ENCODE peak calls at places on chromosomes 7 and 10, in seven cellular contexts. One of them, this sample, is unnamed.

GRCh38 chr10:25398680-25399079 is 223.9 kb downstream of the GPR158 start:
- DNase-seq in non-pigmented ciliary epithelial cell: no peak
- DNase-seq in Peyer's patch: no peak
- DNase-seq in stimulated activated CD4-positive, alpha-beta T cell treated with anti-CD3 and anti-CD28 coated beads, Interleukin-12 subunit alpha, Interleukin-12 subunit beta, amount 100 ng/mL, for 24 hours: no peak
- DNase-seq in left ventricle myocardium inferior: no peak
- DNase-seq in NCI-H1105 treated with DMSO at 0.1 percent for 48 hours: no peak
- DNase-seq in OCI-LY7: no peak
- DNase-seq in this sample: no peak

GRCh38 chr7:105016083-105017075 is 2.4 kb downstream of the KMT2E start:
- DNase-seq in non-pigmented ciliary epithelial cell: no peak
- DNase-seq in Peyer's patch: no peak
- DNase-seq in stimulated activated CD4-positive, alpha-beta T cell treated with anti-CD3 and anti-CD28 coated beads, Interleukin-12 subunit alpha, Interleukin-12 subunit beta, amount 100 ng/mL, for 24 hours: no peak
- DNase-seq in left ventricle myocardium inferior: no peak
- DNase-seq in NCI-H1105 treated with DMSO at 0.1 percent for 48 hours: peak; percentile 64
- DNase-seq in OCI-LY7: no peak
- DNase-seq in this sample: peak; percentile 51

GRCh38 chr7:27159278-27160146 is 3.0 kb upstream of the HOXA7 start:
- DNase-seq in non-pigmented ciliary epithelial cell: no peak
- DNase-seq in Peyer's patch: peak; percentile 67
- DNase-seq in stimulated activated CD4-positive, alpha-beta T cell treated with anti-CD3 and anti-CD28 coated beads, Interleukin-12 subunit alpha, Interleukin-12 subunit beta, amount 100 ng/mL, for 24 hours: no peak
- DNase-seq in left ventricle myocardium inferior: peak; percentile 7
- DNase-seq in NCI-H1105 treated with DMSO at 0.1 percent for 48 hours: no peak
- DNase-seq in OCI-LY7: no peak
- DNase-seq in this sample: no peak

GRCh38 chr7:96786261-96786997 is 76.8 kb upstream of the SEM1 start:
- DNase-seq in non-pigmented ciliary epithelial cell: no peak
- DNase-seq in Peyer's patch: no peak
- DNase-seq in stimulated activated CD4-positive, alpha-beta T cell treated with anti-CD3 and anti-CD28 coated beads, Interleukin-12 subunit alpha, Interleukin-12 subunit beta, amount 100 ng/mL, for 24 hours: no peak
- DNase-seq in left ventricle myocardium inferior: peak; percentile 19
- DNase-seq in NCI-H1105 treated with DMSO at 0.1 percent for 48 hours: peak; percentile 95
- DNase-seq in OCI-LY7: no peak
- DNase-seq in this sample: no peak

GRCh38 chr7:39686261-39686924 is 63.0 kb downstream of the RALA start:
- DNase-seq in non-pigmented ciliary epithelial cell: no peak
- DNase-seq in Peyer's patch: no peak
- DNase-seq in stimulated activated CD4-positive, alpha-beta T cell treated with anti-CD3 and anti-CD28 coated beads, Interleukin-12 subunit alpha, Interleukin-12 subunit beta, amount 100 ng/mL, for 24 hours: no peak
- DNase-seq in left ventricle myocardium inferior: no peak
- DNase-seq in NCI-H1105 treated with DMSO at 0.1 percent for 48 hours: no peak
- DNase-seq in OCI-LY7: no peak
- DNase-seq in this sample: no peak

GRCh38 chr7:128745706-128746105 is 6.5 kb downstream of the CALU start:
- DNase-seq in non-pigmented ciliary epithelial cell: no peak
- DNase-seq in Peyer's patch: no peak
- DNase-seq in stimulated activated CD4-positive, alpha-beta T cell treated with anti-CD3 and anti-CD28 coated beads, Interleukin-12 subunit alpha, Interleukin-12 subunit beta, amount 100 ng/mL, for 24 hours: no peak
- DNase-seq in left ventricle myocardium inferior: no peak
- DNase-seq in NCI-H1105 treated with DMSO at 0.1 percent for 48 hours: no peak
- DNase-seq in OCI-LY7: no peak
- DNase-seq in this sample: no peak

GRCh38 chr7:49643321-49643720 is 130.1 kb upstream of the VWC2 start:
- DNase-seq in non-pigmented ciliary epithelial cell: no peak
- DNase-seq in Peyer's patch: no peak
- DNase-seq in stimulated activated CD4-positive, alpha-beta T cell treated with anti-CD3 and anti-CD28 coated beads, Interleukin-12 subunit alpha, Interleukin-12 subunit beta, amount 100 ng/mL, for 24 hours: no peak
- DNase-seq in left ventricle myocardium inferior: peak; percentile 51
- DNase-seq in NCI-H1105 treated with DMSO at 0.1 percent for 48 hours: peak; percentile 46
- DNase-seq in OCI-LY7: no peak
- DNase-seq in this sample: no peak

GRCh38 chr7:37289781-37290180 is 158.9 kb downstream of the ELMO1 start:
- DNase-seq in non-pigmented ciliary epithelial cell: no peak
- DNase-seq in Peyer's patch: no peak
- DNase-seq in stimulated activated CD4-positive, alpha-beta T cell treated with anti-CD3 and anti-CD28 coated beads, Interleukin-12 subunit alpha, Interleukin-12 subunit beta, amount 100 ng/mL, for 24 hours: no peak
- DNase-seq in left ventricle myocardium inferior: no peak
- DNase-seq in NCI-H1105 treated with DMSO at 0.1 percent for 48 hours: no peak
- DNase-seq in OCI-LY7: no peak
- DNase-seq in this sample: peak; percentile 19

GRCh38 chr7:95511716-95512260 is 26.0 kb downstream of the ASB4 start:
- DNase-seq in non-pigmented ciliary epithelial cell: no peak
- DNase-seq in Peyer's patch: no peak
- DNase-seq in stimulated activated CD4-positive, alpha-beta T cell treated with anti-CD3 and anti-CD28 coated beads, Interleukin-12 subunit alpha, Interleukin-12 subunit beta, amount 100 ng/mL, for 24 hours: peak; percentile 45
- DNase-seq in left ventricle myocardium inferior: peak; percentile 35
- DNase-seq in NCI-H1105 treated with DMSO at 0.1 percent for 48 hours: peak; percentile 49
- DNase-seq in OCI-LY7: peak; percentile 63
- DNase-seq in this sample: peak; percentile 92

GRCh38 chr10:98030093-98030821 is at the start of gene CRTAC1:
- DNase-seq in non-pigmented ciliary epithelial cell: no peak
- DNase-seq in Peyer's patch: no peak
- DNase-seq in stimulated activated CD4-positive, alpha-beta T cell treated with anti-CD3 and anti-CD28 coated beads, Interleukin-12 subunit alpha, Interleukin-12 subunit beta, amount 100 ng/mL, for 24 hours: no peak
- DNase-seq in left ventricle myocardium inferior: peak; percentile 50
- DNase-seq in NCI-H1105 treated with DMSO at 0.1 percent for 48 hours: peak; percentile 44
- DNase-seq in OCI-LY7: no peak
- DNase-seq in this sample: no peak

GRCh38 chr10:123009105-123009805 is 449 bp downstream of the ACADSB start:
- DNase-seq in non-pigmented ciliary epithelial cell: no peak
- DNase-seq in Peyer's patch: peak; percentile 64
- DNase-seq in stimulated activated CD4-positive, alpha-beta T cell treated with anti-CD3 and anti-CD28 coated beads, Interleukin-12 subunit alpha, Interleukin-12 subunit beta, amount 100 ng/mL, for 24 hours: peak; percentile 0
- DNase-seq in left ventricle myocardium inferior: peak; percentile 21
- DNase-seq in NCI-H1105 treated with DMSO at 0.1 percent for 48 hours: peak; percentile 17
- DNase-seq in OCI-LY7: peak; percentile 21
- DNase-seq in this sample: no peak

GRCh38 chr7:116805100-116805544 is 57.3 kb upstream of the CAPZA2 start:
- DNase-seq in non-pigmented ciliary epithelial cell: no peak
- DNase-seq in Peyer's patch: no peak
- DNase-seq in stimulated activated CD4-positive, alpha-beta T cell treated with anti-CD3 and anti-CD28 coated beads, Interleukin-12 subunit alpha, Interleukin-12 subunit beta, amount 100 ng/mL, for 24 hours: no peak
- DNase-seq in left ventricle myocardium inferior: no peak
- DNase-seq in NCI-H1105 treated with DMSO at 0.1 percent for 48 hours: no peak
- DNase-seq in OCI-LY7: no peak
- DNase-seq in this sample: no peak

GRCh38 chr7:98051118-98051744 is 55.4 kb upstream of the LMTK2 start:
- DNase-seq in non-pigmented ciliary epithelial cell: no peak
- DNase-seq in Peyer's patch: peak; percentile 51
- DNase-seq in stimulated activated CD4-positive, alpha-beta T cell treated with anti-CD3 and anti-CD28 coated beads, Interleukin-12 subunit alpha, Interleukin-12 subunit beta, amount 100 ng/mL, for 24 hours: peak; percentile 60
- DNase-seq in left ventricle myocardium inferior: no peak
- DNase-seq in NCI-H1105 treated with DMSO at 0.1 percent for 48 hours: no peak
- DNase-seq in OCI-LY7: peak; percentile 59
- DNase-seq in this sample: no peak

GRCh38 chr7:157774495-157774894 is 437.7 kb downstream of the DNAJB6 start:
- DNase-seq in non-pigmented ciliary epithelial cell: no peak
- DNase-seq in Peyer's patch: no peak
- DNase-seq in stimulated activated CD4-positive, alpha-beta T cell treated with anti-CD3 and anti-CD28 coated beads, Interleukin-12 subunit alpha, Interleukin-12 subunit beta, amount 100 ng/mL, for 24 hours: no peak
- DNase-seq in left ventricle myocardium inferior: no peak
- DNase-seq in NCI-H1105 treated with DMSO at 0.1 percent for 48 hours: no peak
- DNase-seq in OCI-LY7: no peak
- DNase-seq in this sample: no peak

GRCh38 chr10:78744521-78745090 is 324.2 kb upstream of the ZMIZ1 start:
- DNase-seq in non-pigmented ciliary epithelial cell: no peak
- DNase-seq in Peyer's patch: no peak
- DNase-seq in stimulated activated CD4-positive, alpha-beta T cell treated with anti-CD3 and anti-CD28 coated beads, Interleukin-12 subunit alpha, Interleukin-12 subunit beta, amount 100 ng/mL, for 24 hours: no peak
- DNase-seq in left ventricle myocardium inferior: peak; percentile 41
- DNase-seq in NCI-H1105 treated with DMSO at 0.1 percent for 48 hours: no peak
- DNase-seq in OCI-LY7: no peak
- DNase-seq in this sample: no peak

GRCh38 chr10:44980309-44981171 is 1.9 kb upstream of the DEPP1 start:
- DNase-seq in non-pigmented ciliary epithelial cell: no peak
- DNase-seq in Peyer's patch: no peak
- DNase-seq in stimulated activated CD4-positive, alpha-beta T cell treated with anti-CD3 and anti-CD28 coated beads, Interleukin-12 subunit alpha, Interleukin-12 subunit beta, amount 100 ng/mL, for 24 hours: no peak
- DNase-seq in left ventricle myocardium inferior: no peak
- DNase-seq in NCI-H1105 treated with DMSO at 0.1 percent for 48 hours: no peak
- DNase-seq in OCI-LY7: no peak
- DNase-seq in this sample: no peak

GRCh38 chr7:138992052-138992531 is 10.9 kb upstream of the KIAA1549 start:
- DNase-seq in non-pigmented ciliary epithelial cell: no peak
- DNase-seq in Peyer's patch: no peak
- DNase-seq in stimulated activated CD4-positive, alpha-beta T cell treated with anti-CD3 and anti-CD28 coated beads, Interleukin-12 subunit alpha, Interleukin-12 subunit beta, amount 100 ng/mL, for 24 hours: no peak
- DNase-seq in left ventricle myocardium inferior: no peak
- DNase-seq in NCI-H1105 treated with DMSO at 0.1 percent for 48 hours: no peak
- DNase-seq in OCI-LY7: no peak
- DNase-seq in this sample: no peak

GRCh38 chr7:157721468-157722136 is 384.8 kb downstream of the DNAJB6 start:
- DNase-seq in non-pigmented ciliary epithelial cell: no peak
- DNase-seq in Peyer's patch: no peak
- DNase-seq in stimulated activated CD4-positive, alpha-beta T cell treated with anti-CD3 and anti-CD28 coated beads, Interleukin-12 subunit alpha, Interleukin-12 subunit beta, amount 100 ng/mL, for 24 hours: no peak
- DNase-seq in left ventricle myocardium inferior: no peak
- DNase-seq in NCI-H1105 treated with DMSO at 0.1 percent for 48 hours: no peak
- DNase-seq in OCI-LY7: no peak
- DNase-seq in this sample: no peak

GRCh38 chr7:138116892-138117291 is 40.6 kb downstream of the AKR1D1 start:
- DNase-seq in non-pigmented ciliary epithelial cell: no peak
- DNase-seq in Peyer's patch: no peak
- DNase-seq in stimulated activated CD4-positive, alpha-beta T cell treated with anti-CD3 and anti-CD28 coated beads, Interleukin-12 subunit alpha, Interleukin-12 subunit beta, amount 100 ng/mL, for 24 hours: no peak
- DNase-seq in left ventricle myocardium inferior: no peak
- DNase-seq in NCI-H1105 treated with DMSO at 0.1 percent for 48 hours: no peak
- DNase-seq in OCI-LY7: no peak
- DNase-seq in this sample: no peak

GRCh38 chr10:87591589-87591886 is 68.1 kb upstream of the PAPSS2 start:
- DNase-seq in non-pigmented ciliary epithelial cell: no peak
- DNase-seq in Peyer's patch: no peak
- DNase-seq in stimulated activated CD4-positive, alpha-beta T cell treated with anti-CD3 and anti-CD28 coated beads, Interleukin-12 subunit alpha, Interleukin-12 subunit beta, amount 100 ng/mL, for 24 hours: no peak
- DNase-seq in left ventricle myocardium inferior: no peak
- DNase-seq in NCI-H1105 treated with DMSO at 0.1 percent for 48 hours: no peak
- DNase-seq in OCI-LY7: no peak
- DNase-seq in this sample: no peak

GRCh38 chr10:15092855-15093408 is 4.2 kb upstream of the RPP38 start:
- DNase-seq in non-pigmented ciliary epithelial cell: no peak
- DNase-seq in Peyer's patch: no peak
- DNase-seq in stimulated activated CD4-positive, alpha-beta T cell treated with anti-CD3 and anti-CD28 coated beads, Interleukin-12 subunit alpha, Interleukin-12 subunit beta, amount 100 ng/mL, for 24 hours: no peak
- DNase-seq in left ventricle myocardium inferior: no peak
- DNase-seq in NCI-H1105 treated with DMSO at 0.1 percent for 48 hours: no peak
- DNase-seq in OCI-LY7: no peak
- DNase-seq in this sample: no peak

GRCh38 chr7:92987543-92987942 is 130.2 kb downstream of the SAMD9 start:
- DNase-seq in non-pigmented ciliary epithelial cell: no peak
- DNase-seq in Peyer's patch: no peak
- DNase-seq in stimulated activated CD4-positive, alpha-beta T cell treated with anti-CD3 and anti-CD28 coated beads, Interleukin-12 subunit alpha, Interleukin-12 subunit beta, amount 100 ng/mL, for 24 hours: no peak
- DNase-seq in left ventricle myocardium inferior: no peak
- DNase-seq in NCI-H1105 treated with DMSO at 0.1 percent for 48 hours: no peak
- DNase-seq in OCI-LY7: no peak
- DNase-seq in this sample: no peak

GRCh38 chr7:46034056-46034768 is 113.1 kb upstream of the IGFBP3 start:
- DNase-seq in non-pigmented ciliary epithelial cell: no peak
- DNase-seq in Peyer's patch: no peak
- DNase-seq in stimulated activated CD4-positive, alpha-beta T cell treated with anti-CD3 and anti-CD28 coated beads, Interleukin-12 subunit alpha, Interleukin-12 subunit beta, amount 100 ng/mL, for 24 hours: no peak
- DNase-seq in left ventricle myocardium inferior: no peak
- DNase-seq in NCI-H1105 treated with DMSO at 0.1 percent for 48 hours: no peak
- DNase-seq in OCI-LY7: no peak
- DNase-seq in this sample: no peak

GRCh38 chr10:73887038-73888015 is 13.0 kb upstream of the CAMK2G start:
- DNase-seq in non-pigmented ciliary epithelial cell: peak; percentile 63
- DNase-seq in Peyer's patch: peak; percentile 63
- DNase-seq in stimulated activated CD4-positive, alpha-beta T cell treated with anti-CD3 and anti-CD28 coated beads, Interleukin-12 subunit alpha, Interleukin-12 subunit beta, amount 100 ng/mL, for 24 hours: no peak
- DNase-seq in left ventricle myocardium inferior: peak; percentile 79
- DNase-seq in NCI-H1105 treated with DMSO at 0.1 percent for 48 hours: peak; percentile 90
- DNase-seq in OCI-LY7: no peak
- DNase-seq in this sample: no peak

GRCh38 chr7:4100148-4100547 is 581.9 kb upstream of the FOXK1 start:
- DNase-seq in non-pigmented ciliary epithelial cell: no peak
- DNase-seq in Peyer's patch: no peak
- DNase-seq in stimulated activated CD4-positive, alpha-beta T cell treated with anti-CD3 and anti-CD28 coated beads, Interleukin-12 subunit alpha, Interleukin-12 subunit beta, amount 100 ng/mL, for 24 hours: no peak
- DNase-seq in left ventricle myocardium inferior: no peak
- DNase-seq in NCI-H1105 treated with DMSO at 0.1 percent for 48 hours: no peak
- DNase-seq in OCI-LY7: no peak
- DNase-seq in this sample: no peak

GRCh38 chr7:27112960-27113949 is 10.8 kb upstream of the HOXA2 start:
- DNase-seq in non-pigmented ciliary epithelial cell: no peak
- DNase-seq in Peyer's patch: peak; percentile 78
- DNase-seq in stimulated activated CD4-positive, alpha-beta T cell treated with anti-CD3 and anti-CD28 coated beads, Interleukin-12 subunit alpha, Interleukin-12 subunit beta, amount 100 ng/mL, for 24 hours: no peak
- DNase-seq in left ventricle myocardium inferior: no peak
- DNase-seq in NCI-H1105 treated with DMSO at 0.1 percent for 48 hours: peak; percentile 5
- DNase-seq in OCI-LY7: no peak
- DNase-seq in this sample: no peak

GRCh38 chr7:50706469-50706937 is 76.2 kb downstream of the GRB10 start:
- DNase-seq in non-pigmented ciliary epithelial cell: no peak
- DNase-seq in Peyer's patch: no peak
- DNase-seq in stimulated activated CD4-positive, alpha-beta T cell treated with anti-CD3 and anti-CD28 coated beads, Interleukin-12 subunit alpha, Interleukin-12 subunit beta, amount 100 ng/mL, for 24 hours: no peak
- DNase-seq in left ventricle myocardium inferior: no peak
- DNase-seq in NCI-H1105 treated with DMSO at 0.1 percent for 48 hours: no peak
- DNase-seq in OCI-LY7: no peak
- DNase-seq in this sample: no peak

GRCh38 chr7:17530249-17530648 is 231.8 kb downstream of the AHR start:
- DNase-seq in non-pigmented ciliary epithelial cell: peak; percentile 85
- DNase-seq in Peyer's patch: no peak
- DNase-seq in stimulated activated CD4-positive, alpha-beta T cell treated with anti-CD3 and anti-CD28 coated beads, Interleukin-12 subunit alpha, Interleukin-12 subunit beta, amount 100 ng/mL, for 24 hours: no peak
- DNase-seq in left ventricle myocardium inferior: no peak
- DNase-seq in NCI-H1105 treated with DMSO at 0.1 percent for 48 hours: no peak
- DNase-seq in OCI-LY7: no peak
- DNase-seq in this sample: no peak

GRCh38 chr7:63041786-63042185 is 956.9 kb upstream of the ZNF722 start:
- DNase-seq in non-pigmented ciliary epithelial cell: no peak
- DNase-seq in Peyer's patch: no peak
- DNase-seq in stimulated activated CD4-positive, alpha-beta T cell treated with anti-CD3 and anti-CD28 coated beads, Interleukin-12 subunit alpha, Interleukin-12 subunit beta, amount 100 ng/mL, for 24 hours: no peak
- DNase-seq in left ventricle myocardium inferior: no peak
- DNase-seq in NCI-H1105 treated with DMSO at 0.1 percent for 48 hours: no peak
- DNase-seq in OCI-LY7: no peak
- DNase-seq in this sample: no peak

GRCh38 chr10:90969148-90969547 is 48.3 kb upstream of the ANKRD1 start:
- DNase-seq in non-pigmented ciliary epithelial cell: no peak
- DNase-seq in Peyer's patch: no peak
- DNase-seq in stimulated activated CD4-positive, alpha-beta T cell treated with anti-CD3 and anti-CD28 coated beads, Interleukin-12 subunit alpha, Interleukin-12 subunit beta, amount 100 ng/mL, for 24 hours: no peak
- DNase-seq in left ventricle myocardium inferior: no peak
- DNase-seq in NCI-H1105 treated with DMSO at 0.1 percent for 48 hours: no peak
- DNase-seq in OCI-LY7: no peak
- DNase-seq in this sample: no peak

GRCh38 chr10:36547965-36548364 is 577.4 kb upstream of the ANKRD30A start:
- DNase-seq in non-pigmented ciliary epithelial cell: no peak
- DNase-seq in Peyer's patch: no peak
- DNase-seq in stimulated activated CD4-positive, alpha-beta T cell treated with anti-CD3 and anti-CD28 coated beads, Interleukin-12 subunit alpha, Interleukin-12 subunit beta, amount 100 ng/mL, for 24 hours: no peak
- DNase-seq in left ventricle myocardium inferior: no peak
- DNase-seq in NCI-H1105 treated with DMSO at 0.1 percent for 48 hours: no peak
- DNase-seq in OCI-LY7: no peak
- DNase-seq in this sample: no peak